ENCODE peak calls at places on chromosome 11, in five cellular contexts. S, W, Z, R and Q are unnamed samples.
A peak's percentile ranks its signal among the peaks of the same experiment; 100 is the strongest.

GRCh38 chr11:122981388-122982264 is at the start of gene BSX:
- DNase-seq in S (no peak), R (peak; percentile 4), Z (no peak), W (peak; percentile 81), Q (peak; percentile 17)

GRCh38 chr11:70532728-70533127 is 134.4 kb downstream of the CTTN start:
- DNase-seq in Z (peak; percentile 21), R (no peak), W (no peak), S (no peak), Q (peak; percentile 28)

GRCh38 chr11:134358165-134358852 is 26.5 kb downstream of the GLB1L2 start:
- DNase-seq in R (no peak), W (no peak), S (no peak), Z (no peak), Q (no peak)

GRCh38 chr11:24716403-24716802 is 219.6 kb downstream of the LUZP2 start:
- DNase-seq in Z (no peak), R (no peak), S (no peak), W (no peak), Q (no peak)

GRCh38 chr11:111388842-111389241 is 9.8 kb upstream of the POU2AF1 start:
- DNase-seq in R (no peak), S (no peak), Z (no peak), W (no peak), Q (no peak)

GRCh38 chr11:94794287-94795168 is 26.4 kb downstream of the AMOTL1 start:
- DNase-seq in S (no peak), Z (peak; percentile 56), W (no peak), R (no peak), Q (peak; percentile 99)

GRCh38 chr11:69708731-69709401 is 5.0 kb upstream of the FGF19 start:
- DNase-seq in S (no peak), W (no peak), Z (no peak), R (peak; percentile 79), Q (no peak)

GRCh38 chr11:3189193-3189843 is 24.2 kb upstream of the OSBPL5 start:
- DNase-seq in Z (no peak), W (peak; percentile 57), R (no peak), S (no peak), Q (no peak)

GRCh38 chr11:123168955-123169484 is 26.0 kb downstream of the CLMP start:
- DNase-seq in S (no peak), W (no peak), R (no peak), Z (no peak), Q (no peak)

GRCh38 chr11:93537767-93538261 is 5.4 kb downstream of the SMCO4 start:
- DNase-seq in S (no peak), Z (no peak), W (no peak), R (no peak), Q (peak; percentile 47)

GRCh38 chr11:25992254-25992653 is 339.7 kb upstream of the ANO3 start:
- DNase-seq in Z (no peak), S (no peak), R (no peak), W (no peak), Q (no peak)

GRCh38 chr11:101444851-101445250 is 139.0 kb downstream of the TRPC6 start:
- DNase-seq in S (no peak), R (no peak), Z (no peak), W (no peak), Q (no peak)

GRCh38 chr11:103257360-103257759 is 148.1 kb downstream of the DYNC2H1 start:
- DNase-seq in W (no peak), S (no peak), R (peak; percentile 3), Z (peak; percentile 63), Q (peak; percentile 49)

GRCh38 chr11:104462346-104462745 is 298.4 kb upstream of the PDGFD start:
- DNase-seq in Z (no peak), R (no peak), S (no peak), W (no peak), Q (peak; percentile 81)

GRCh38 chr11:69311767-69312385 is 17.9 kb downstream of the MYEOV start:
- DNase-seq in R (no peak), Z (no peak), W (no peak), S (no peak), Q (no peak)

GRCh38 chr11:88355887-88356286 is 18.4 kb upstream of the CTSC start:
- DNase-seq in S (no peak), R (no peak), W (no peak), Z (no peak), Q (no peak)

GRCh38 chr11:111941963-111942362 is 4.8 kb downstream of the DIXDC1 start:
- DNase-seq in S (no peak), Z (peak; percentile 44), W (no peak), R (no peak), Q (no peak)

GRCh38 chr11:40168461-40168860 is 1291.0 kb downstream of the LRRC4C start:
- DNase-seq in R (no peak), S (peak; percentile 72), W (no peak), Z (no peak), Q (no peak)

GRCh38 chr11:16001899-16002426 is 354.4 kb downstream of the SOX6 start:
- DNase-seq in S (no peak), R (peak; percentile 92), Z (no peak), W (no peak), Q (peak; percentile 95)

GRCh38 chr11:58631378-58631777 is 8.9 kb downstream of the CNTF start:
- DNase-seq in W (no peak), Z (no peak), R (no peak), S (no peak), Q (no peak)

GRCh38 chr11:44609028-44609782 is 43.7 kb downstream of the CD82 start:
- DNase-seq in Z (no peak), W (no peak), R (no peak), S (peak; percentile 92), Q (no peak)

GRCh38 chr11:13972033-13972910 is 9.7 kb downstream of the SPON1 start:
- DNase-seq in R (no peak), Z (no peak), S (no peak), W (no peak), Q (peak; percentile 22)

GRCh38 chr11:122983438-122984185 is 2.0 kb upstream of the BSX start:
- DNase-seq in W (no peak), S (no peak), Z (peak; percentile 89), R (no peak), Q (no peak)

GRCh38 chr11:6757373-6757967 is 14.3 kb downstream of the OR2AG2 start:
- DNase-seq in R (peak; percentile 44), W (peak; percentile 28), S (no peak), Z (peak; percentile 27), Q (peak; percentile 59)

GRCh38 chr11:117560786-117561530 is 233.3 kb downstream of the CEP164 start:
- DNase-seq in W (no peak), R (no peak), S (no peak), Z (no peak), Q (no peak)

GRCh38 chr11:117554601-117555333 is 227.1 kb downstream of the CEP164 start:
- DNase-seq in S (no peak), Z (no peak), R (no peak), W (no peak), Q (no peak)

GRCh38 chr11:117552626-117553025 is 225.0 kb downstream of the CEP164 start:
- DNase-seq in R (no peak), W (no peak), S (no peak), Z (no peak), Q (no peak)

GRCh38 chr11:117559698-117560097 is 232.0 kb downstream of the CEP164 start:
- DNase-seq in R (no peak), W (no peak), Z (no peak), S (no peak), Q (no peak)

DNA sequence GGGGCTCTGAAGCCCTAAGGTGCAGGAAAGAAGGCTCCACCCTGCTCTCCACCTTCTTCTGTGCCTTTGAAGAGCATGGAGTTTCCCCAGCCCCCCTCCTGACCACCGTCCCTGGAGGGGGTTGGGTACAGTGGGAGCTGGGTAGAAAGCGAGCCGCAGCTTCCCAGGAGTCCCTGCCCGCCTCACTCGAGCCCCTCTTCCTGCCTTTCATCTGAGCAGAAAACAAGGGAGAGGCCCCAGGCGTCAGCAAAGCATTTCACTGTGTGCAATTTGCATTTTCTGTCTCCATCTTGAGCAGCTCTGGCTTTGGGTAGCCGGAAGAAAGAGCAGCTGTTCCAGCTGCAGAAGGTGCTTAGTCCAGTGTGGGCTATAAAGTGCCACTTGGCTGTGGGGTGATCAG is 229.7 kb downstream of the CEP164 start:
- DNase-seq in W (no peak), Z (no peak), R (no peak), S (no peak), Q (no peak)
- TF ChIP-seq RAD21 in W (no peak), Z (no peak), R (no peak), S (no peak), Q (no peak)

GRCh38 chr11:113372317-113372716 is 15.3 kb upstream of the ANKK1 start:
- DNase-seq in W (no peak), R (no peak), S (no peak), Z (no peak), Q (peak; percentile 38)
- TF ChIP-seq MXI1 in W (no peak), R (no peak), S (no peak), Z (no peak), Q (no peak)

GRCh38 chr11:32088117-32088941 is 2.5 kb upstream of the RCN1 start:
- DNase-seq in S (peak; percentile 66), R (no peak), Z (peak; percentile 17), W (peak; percentile 15), Q (peak; percentile 91)
- TF ChIP-seq RAD21 in S (no peak), R (no peak), Z (no peak), W (no peak), Q (no peak)

DNA sequence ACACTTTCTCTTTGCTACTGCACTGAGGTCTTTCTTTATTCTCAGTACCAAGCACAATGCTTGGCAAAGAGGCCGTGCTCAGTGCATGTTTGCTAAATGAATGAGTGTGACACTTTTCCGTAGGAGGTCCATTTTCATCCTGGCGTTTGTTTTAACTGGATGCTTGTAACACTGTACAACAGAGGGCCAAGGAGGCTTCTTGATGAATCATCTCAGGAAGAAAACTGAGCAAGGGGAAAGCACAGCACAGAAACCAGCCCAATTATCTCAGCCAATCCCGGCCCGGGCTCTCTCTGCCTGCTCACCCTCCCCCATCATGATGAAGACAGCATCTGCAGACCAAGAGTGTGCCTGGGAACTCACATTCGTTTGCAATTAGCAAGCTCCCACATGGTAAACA is 570.3 kb downstream of the OPCML start:
- DNase-seq in S (no peak), W (no peak), Z (peak; percentile 44), R (no peak), Q (peak; percentile 72)
- TF ChIP-seq MXI1 in S (no peak), W (no peak), Z (no peak), R (no peak), Q (no peak)

DNA sequence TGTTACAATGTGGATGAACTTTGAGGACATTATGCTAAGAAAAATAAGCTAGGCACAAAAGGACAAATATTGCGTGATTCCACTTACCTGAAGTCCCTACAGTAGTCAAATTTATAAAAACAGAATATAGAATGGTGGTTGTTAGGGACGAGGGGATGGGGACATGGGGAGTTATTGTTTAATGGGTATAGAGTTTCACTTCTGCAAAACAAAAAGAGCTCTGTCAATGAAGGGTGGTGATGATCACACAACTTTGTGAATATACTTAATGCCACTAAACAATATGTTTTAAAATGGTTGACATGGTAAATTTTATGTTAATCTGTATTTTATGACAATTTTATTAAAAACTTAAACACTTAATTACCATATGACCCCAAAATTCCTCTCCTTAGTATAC is 26.1 kb downstream of the INTS4 start:
- DNase-seq in R (no peak), W (no peak), S (peak; percentile 7), Z (no peak), Q (no peak)
- TF ChIP-seq RAD21 in R (no peak), W (no peak), S (no peak), Z (no peak), Q (no peak)